ENCODE peak calls at places on chromosomes 5 and 9, in five cellular contexts. One of them, this sample, is unnamed.

GRCh38 chr5:95102080-95102479 is 182.8 kb downstream of the MCTP1 start:
- DNase-seq in K562: no peak
- DNase-seq in GM12878: no peak
- DNase-seq in H1: no peak
- DNase-seq in HepG2: no peak
- DNase-seq in this sample: no peak

GRCh38 chr5:123945548-123945947 is 433.6 kb downstream of the CSNK1G3 start:
- DNase-seq in K562: no peak
- DNase-seq in GM12878: no peak
- DNase-seq in H1: no peak
- DNase-seq in HepG2: no peak
- DNase-seq in this sample: no peak

GRCh38 chr9:93193373-93193725 is 9.4 kb downstream of the WNK2 start:
- DNase-seq in K562: no peak
- DNase-seq in GM12878: no peak
- DNase-seq in H1: no peak
- DNase-seq in HepG2: no peak
- DNase-seq in this sample: no peak

GRCh38 chr9:136721339-136722092 is 9.1 kb downstream of the DIPK1B start:
- DNase-seq in K562: no peak
- DNase-seq in GM12878: no peak
- DNase-seq in H1: no peak
- DNase-seq in HepG2: no peak
- DNase-seq in this sample: no peak

GRCh38 chr9:86794356-86795046 is 152.8 kb downstream of the GAS1 start:
- DNase-seq in K562: no peak
- DNase-seq in GM12878: no peak
- DNase-seq in H1: no peak
- DNase-seq in HepG2: no peak
- DNase-seq in this sample: no peak

GRCh38 chr9:1978941-1979340 is 36.2 kb upstream of the SMARCA2 start:
- DNase-seq in K562: no peak
- DNase-seq in GM12878: no peak
- DNase-seq in H1: no peak
- DNase-seq in HepG2: peak
- DNase-seq in this sample: no peak

GRCh38 chr9:135850737-135851136 is 56.6 kb downstream of the CAMSAP1 start:
- DNase-seq in K562: no peak
- DNase-seq in GM12878: no peak
- DNase-seq in H1: no peak
- DNase-seq in HepG2: no peak
- DNase-seq in this sample: no peak

GRCh38 chr5:178288373-178289368 is 56.1 kb upstream of the PHYKPL start:
- DNase-seq in K562: no peak
- DNase-seq in GM12878: no peak
- DNase-seq in H1: no peak
- DNase-seq in HepG2: no peak
- DNase-seq in this sample: no peak

GRCh38 chr9:96782241-96782640 is 4.4 kb upstream of the ZNF510 start:
- DNase-seq in K562: no peak
- DNase-seq in GM12878: peak
- DNase-seq in H1: no peak
- DNase-seq in HepG2: no peak
- DNase-seq in this sample: no peak

GRCh38 chr9:117411547-117411946 is 3.3 kb downstream of the ASTN2 start:
- DNase-seq in K562: peak
- DNase-seq in GM12878: no peak
- DNase-seq in H1: no peak
- DNase-seq in HepG2: peak
- DNase-seq in this sample: peak

GRCh38 chr5:111532873-111533272 is 20.5 kb upstream of the STARD4 start:
- DNase-seq in K562: no peak
- DNase-seq in GM12878: no peak
- DNase-seq in H1: no peak
- DNase-seq in HepG2: no peak
- DNase-seq in this sample: no peak

GRCh38 chr9:575139-575538 is 266.4 kb upstream of the DMRT1 start:
- DNase-seq in K562: no peak
- DNase-seq in GM12878: no peak
- DNase-seq in H1: no peak
- DNase-seq in HepG2: no peak
- DNase-seq in this sample: no peak

GRCh38 chr9:121440265-121440664 is 59.4 kb downstream of the GGTA1 start:
- DNase-seq in K562: peak
- DNase-seq in GM12878: no peak
- DNase-seq in H1: no peak
- DNase-seq in HepG2: peak
- DNase-seq in this sample: no peak

GRCh38 chr5:55578771-55579170 is 44.0 kb upstream of the PLPP1 start:
- DNase-seq in K562: no peak
- DNase-seq in GM12878: no peak
- DNase-seq in H1: no peak
- DNase-seq in HepG2: no peak
- DNase-seq in this sample: no peak
- TF ChIP-seq MAX in K562: no peak
- TF ChIP-seq MAX in GM12878: no peak
- TF ChIP-seq MAX in H1: no peak
- TF ChIP-seq MAX in HepG2: no peak
- TF ChIP-seq MAX in this sample: no peak

DNA sequence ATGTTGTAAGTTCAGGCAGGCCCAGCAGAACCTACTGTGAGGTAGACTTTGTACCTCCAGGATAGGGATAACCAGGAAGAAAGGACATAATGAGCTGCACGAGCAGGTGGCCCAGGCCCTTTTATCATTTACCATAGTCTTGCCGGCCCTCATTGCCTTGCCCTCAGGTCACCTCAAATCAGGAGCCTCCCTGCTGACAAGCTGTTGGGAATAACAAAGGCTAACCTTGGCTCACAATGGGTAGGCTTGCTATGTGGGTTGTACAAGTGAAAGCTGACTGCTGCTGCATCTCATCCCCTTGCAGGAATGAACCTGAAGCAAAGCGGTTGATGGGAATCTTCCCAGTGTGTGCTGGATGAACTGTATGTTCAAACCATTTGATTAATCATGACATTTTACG is 159.5 kb upstream of the ACTBL2 start:
- DNase-seq in K562: no peak
- DNase-seq in GM12878: no peak
- DNase-seq in H1: no peak
- DNase-seq in HepG2: no peak
- DNase-seq in this sample: peak
- TF ChIP-seq CREB1 in K562: no peak
- TF ChIP-seq CREB1 in GM12878: no peak
- TF ChIP-seq CREB1 in H1: no peak
- TF ChIP-seq CREB1 in HepG2: no peak
- TF ChIP-seq CREB1 in this sample: no peak

DNA sequence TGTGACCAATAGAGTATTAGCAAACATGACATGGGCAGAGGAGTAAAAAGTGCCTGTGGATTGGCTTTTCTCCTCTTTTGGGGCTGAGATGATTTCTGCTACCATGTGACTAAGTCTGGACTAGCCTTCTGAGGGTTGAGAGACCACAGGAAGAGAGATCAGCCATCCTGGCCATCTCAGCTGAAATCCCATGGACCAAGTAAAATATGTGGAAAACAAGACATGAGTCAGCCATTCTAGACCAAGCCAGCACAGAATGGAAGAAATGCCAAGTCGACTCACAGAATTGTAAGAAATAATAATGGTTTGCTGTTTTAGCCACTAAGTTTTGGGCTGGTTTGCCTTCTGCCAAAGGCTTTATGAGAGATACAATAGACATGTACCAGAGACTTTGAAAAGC is 377.8 kb downstream of the CHSY3 start:
- DNase-seq in K562: no peak
- DNase-seq in GM12878: no peak
- DNase-seq in H1: no peak
- DNase-seq in HepG2: no peak
- DNase-seq in this sample: no peak
- TF ChIP-seq MAX in K562: no peak
- TF ChIP-seq MAX in GM12878: no peak
- TF ChIP-seq MAX in H1: no peak
- TF ChIP-seq MAX in HepG2: no peak
- TF ChIP-seq MAX in this sample: no peak

GRCh38 chr5:80097516-80097915 is 62.4 kb downstream of the THBS4 start:
- DNase-seq in K562: no peak
- DNase-seq in GM12878: no peak
- DNase-seq in H1: no peak
- DNase-seq in HepG2: no peak
- DNase-seq in this sample: peak
- TF ChIP-seq CREB1 in K562: no peak
- TF ChIP-seq CREB1 in GM12878: no peak
- TF ChIP-seq CREB1 in H1: no peak
- TF ChIP-seq CREB1 in HepG2: no peak
- TF ChIP-seq CREB1 in this sample: no peak

GRCh38 chr9:95021166-95021886 is 294.8 kb downstream of the AOPEP start:
- DNase-seq in K562: no peak
- DNase-seq in GM12878: no peak
- DNase-seq in H1: no peak
- DNase-seq in HepG2: no peak
- DNase-seq in this sample: no peak

GRCh38 chr9:95017661-95018060 is 291.2 kb downstream of the AOPEP start:
- DNase-seq in K562: no peak
- DNase-seq in GM12878: no peak
- DNase-seq in H1: no peak
- DNase-seq in HepG2: no peak
- DNase-seq in this sample: no peak

GRCh38 chr9:95017062-95017461 is 290.6 kb downstream of the AOPEP start:
- DNase-seq in K562: no peak
- DNase-seq in GM12878: no peak
- DNase-seq in H1: no peak
- DNase-seq in HepG2: no peak
- DNase-seq in this sample: no peak

GRCh38 chr9:95015569-95015968 is 289.1 kb downstream of the AOPEP start:
- DNase-seq in K562: no peak
- DNase-seq in GM12878: no peak
- DNase-seq in H1: no peak
- DNase-seq in HepG2: no peak
- DNase-seq in this sample: no peak

GRCh38 chr9:95018099-95018927 is 291.8 kb downstream of the AOPEP start:
- DNase-seq in K562: no peak
- DNase-seq in GM12878: no peak
- DNase-seq in H1: no peak
- DNase-seq in HepG2: peak
- DNase-seq in this sample: no peak
- TF ChIP-seq MAX in K562: peak
- TF ChIP-seq MAX in GM12878: no peak
- TF ChIP-seq MAX in H1: no peak
- TF ChIP-seq MAX in HepG2: no peak
- TF ChIP-seq MAX in this sample: no peak